ENCODE peak calls at places on chromosomes 4 and X, in six cellular contexts. One of them, this sample, is unnamed.
A peak's percentile ranks its signal among the peaks of the same experiment; 100 is the strongest.

GRCh38 chr4:107210450-107211239 is 174.5 kb upstream of the DKK2 start:
- DNase-seq in CD4-positive, alpha-beta T cell: no peak
- DNase-seq in AG20443: peak; percentile 67
- DNase-seq in caudate nucleus: no peak
- DNase-seq in GM12891: no peak
- DNase-seq in NCI-H1694: no peak
- DNase-seq in this sample: no peak

GRCh38 chr4:40331937-40332336 is 3.2 kb upstream of the CHRNA9 start:
- DNase-seq in CD4-positive, alpha-beta T cell: no peak
- DNase-seq in AG20443: no peak
- DNase-seq in caudate nucleus: no peak
- DNase-seq in GM12891: no peak
- DNase-seq in NCI-H1694: no peak
- DNase-seq in this sample: no peak

GRCh38 chr4:164081371-164081770 is 586.9 kb downstream of the TMA16 start:
- DNase-seq in CD4-positive, alpha-beta T cell: no peak
- DNase-seq in AG20443: no peak
- DNase-seq in caudate nucleus: no peak
- DNase-seq in GM12891: no peak
- DNase-seq in NCI-H1694: no peak
- DNase-seq in this sample: no peak

GRCh38 chr4:3197366-3198105 is 51.4 kb upstream of the MSANTD1 start:
- DNase-seq in CD4-positive, alpha-beta T cell: no peak
- DNase-seq in AG20443: no peak
- DNase-seq in caudate nucleus: no peak
- DNase-seq in GM12891: no peak
- DNase-seq in NCI-H1694: no peak
- DNase-seq in this sample: no peak

GRCh38 chr4:188433916-188434315 is 294.7 kb downstream of the TRIML1 start:
- DNase-seq in CD4-positive, alpha-beta T cell: no peak
- DNase-seq in AG20443: no peak
- DNase-seq in caudate nucleus: no peak
- DNase-seq in GM12891: no peak
- DNase-seq in NCI-H1694: no peak
- DNase-seq in this sample: no peak

GRCh38 chr4:22504931-22505330 is 10.9 kb downstream of the ADGRA3 start:
- DNase-seq in CD4-positive, alpha-beta T cell: no peak
- DNase-seq in AG20443: no peak
- DNase-seq in caudate nucleus: no peak
- DNase-seq in GM12891: no peak
- DNase-seq in NCI-H1694: no peak
- DNase-seq in this sample: no peak

GRCh38 chr4:122666527-122667245 is 45.8 kb upstream of the IL21 start:
- DNase-seq in CD4-positive, alpha-beta T cell: no peak
- DNase-seq in AG20443: peak; percentile 67
- DNase-seq in caudate nucleus: no peak
- DNase-seq in GM12891: no peak
- DNase-seq in NCI-H1694: no peak
- DNase-seq in this sample: no peak

GRCh38 chrX:154712781-154713391 is 38.0 kb downstream of the GAB3 start:
- DNase-seq in CD4-positive, alpha-beta T cell: no peak
- DNase-seq in AG20443: peak; percentile 46
- DNase-seq in caudate nucleus: no peak
- DNase-seq in GM12891: peak; percentile 18
- DNase-seq in NCI-H1694: no peak
- DNase-seq in this sample: no peak

GRCh38 chrX:1453390-1453783 is 678 bp upstream of the ASMTL start:
- DNase-seq in CD4-positive, alpha-beta T cell: peak; percentile 73
- DNase-seq in AG20443: peak; percentile 47
- DNase-seq in caudate nucleus: no peak
- DNase-seq in GM12891: no peak
- DNase-seq in NCI-H1694: no peak
- DNase-seq in this sample: no peak

GRCh38 chr4:89839558-89839957 is 2.6 kb upstream of the SNCA start:
- DNase-seq in CD4-positive, alpha-beta T cell: no peak
- DNase-seq in AG20443: no peak
- DNase-seq in caudate nucleus: no peak
- DNase-seq in GM12891: no peak
- DNase-seq in NCI-H1694: no peak
- DNase-seq in this sample: no peak

GRCh38 chrX:140274761-140275525 is 229.9 kb downstream of the SOX3 start:
- DNase-seq in CD4-positive, alpha-beta T cell: no peak
- DNase-seq in AG20443: peak; percentile 41
- DNase-seq in caudate nucleus: no peak
- DNase-seq in GM12891: no peak
- DNase-seq in NCI-H1694: no peak
- DNase-seq in this sample: no peak

GRCh38 chrX:8738588-8739189 is 6.8 kb upstream of the ANOS1 start:
- DNase-seq in CD4-positive, alpha-beta T cell: no peak
- DNase-seq in AG20443: no peak
- DNase-seq in caudate nucleus: no peak
- DNase-seq in GM12891: no peak
- DNase-seq in NCI-H1694: peak; percentile 25
- DNase-seq in this sample: peak; percentile 3

GRCh38 chr4:113106076-113106475 is 56.6 kb downstream of the ANK2 start:
- DNase-seq in CD4-positive, alpha-beta T cell: no peak
- DNase-seq in AG20443: peak; percentile 50
- DNase-seq in caudate nucleus: no peak
- DNase-seq in GM12891: no peak
- DNase-seq in NCI-H1694: peak; percentile 35
- DNase-seq in this sample: no peak

GRCh38 chrX:72027024-72027913 is 104.4 kb downstream of the RTL5 start:
- DNase-seq in CD4-positive, alpha-beta T cell: no peak
- DNase-seq in AG20443: peak; percentile 24
- DNase-seq in caudate nucleus: no peak
- DNase-seq in GM12891: no peak
- DNase-seq in NCI-H1694: no peak
- DNase-seq in this sample: no peak

GRCh38 chr4:182102576-182102975 is 140.6 kb upstream of the TENM3 start:
- DNase-seq in CD4-positive, alpha-beta T cell: no peak
- DNase-seq in AG20443: no peak
- DNase-seq in caudate nucleus: no peak
- DNase-seq in GM12891: no peak
- DNase-seq in NCI-H1694: no peak
- DNase-seq in this sample: no peak

GRCh38 chrX:145393702-145394235 is 146.5 kb downstream of the SPANXN1 start:
- DNase-seq in CD4-positive, alpha-beta T cell: no peak
- DNase-seq in AG20443: no peak
- DNase-seq in caudate nucleus: no peak
- DNase-seq in GM12891: no peak
- DNase-seq in NCI-H1694: no peak
- DNase-seq in this sample: no peak

GRCh38 chr4:14241574-14241973 is 614.0 kb upstream of the BOD1L1 start:
- DNase-seq in CD4-positive, alpha-beta T cell: no peak
- DNase-seq in AG20443: no peak
- DNase-seq in caudate nucleus: no peak
- DNase-seq in GM12891: no peak
- DNase-seq in NCI-H1694: no peak
- DNase-seq in this sample: no peak

GRCh38 chr4:181085584-181085983 is 1157.6 kb upstream of the TENM3 start:
- DNase-seq in CD4-positive, alpha-beta T cell: no peak
- DNase-seq in AG20443: no peak
- DNase-seq in caudate nucleus: no peak
- DNase-seq in GM12891: no peak
- DNase-seq in NCI-H1694: no peak
- DNase-seq in this sample: no peak

GRCh38 chrX:46587158-46587557 is 13.6 kb downstream of the CHST7 start:
- DNase-seq in CD4-positive, alpha-beta T cell: no peak
- DNase-seq in AG20443: peak; percentile 25
- DNase-seq in caudate nucleus: no peak
- DNase-seq in GM12891: no peak
- DNase-seq in NCI-H1694: no peak
- DNase-seq in this sample: no peak

GRCh38 chr4:1410491-1411325 is 4.5 kb upstream of the NKX1-1 start:
- DNase-seq in CD4-positive, alpha-beta T cell: peak; percentile 34
- DNase-seq in AG20443: peak; percentile 84
- DNase-seq in caudate nucleus: no peak
- DNase-seq in GM12891: peak; percentile 59
- DNase-seq in NCI-H1694: no peak
- DNase-seq in this sample: no peak